ENCODE peak calls at places on chromosomes 12 and 14, in five cellular contexts. E is K562, Q is H1, U is SK-N-SH, B is HCT116. R is an unnamed sample.

GRCh38 chr14:89284368-89285058 is 132.5 kb downstream of the FOXN3 start:
- DNase-seq in E (no peak), Q (no peak), U (no peak), B (no peak), R (no peak)

GRCh38 chr12:82832091-82832490 is 145.4 kb downstream of the TMTC2 start:
- DNase-seq in E (no peak), Q (no peak), U (no peak), B (no peak), R (no peak)

GRCh38 chr12:129193263-129193871 is 340.1 kb downstream of the GLT1D1 start:
- DNase-seq in E (peak), Q (peak), U (peak), B (no peak), R (peak)

GRCh38 chr12:6871052-6871957 is 1.8 kb downstream of the SPSB2 start:
- DNase-seq in E (peak), Q (peak), U (no peak), B (peak), R (no peak)

GRCh38 chr14:54472291-54472690 is 16.5 kb downstream of the GMFB start:
- DNase-seq in E (no peak), Q (no peak), U (no peak), B (no peak), R (no peak)

GRCh38 chr14:87830443-87831096 is 162.4 kb downstream of the GALC start:
- DNase-seq in E (no peak), Q (no peak), U (no peak), B (no peak), R (no peak)

GRCh38 chr12:87953257-87953860 is 75.8 kb downstream of the C12orf50 start:
- DNase-seq in E (peak), Q (no peak), U (peak), B (peak), R (peak)

GRCh38 chr12:106120578-106121105 is 18.1 kb downstream of the NUAK1 start:
- DNase-seq in E (no peak), Q (no peak), U (no peak), B (no peak), R (no peak)

GRCh38 chr12:132186857-132187620 is 42.8 kb downstream of the NOC4L start:
- DNase-seq in E (no peak), Q (no peak), U (no peak), B (no peak), R (no peak)

GRCh38 chr12:123006977-123007376 is 26.5 kb downstream of the ARL6IP4 start:
- DNase-seq in E (no peak), Q (no peak), U (no peak), B (no peak), R (no peak)
- TF ChIP-seq JUND in E (no peak), Q (no peak), U (no peak), B (no peak), R (no peak)

DNA sequence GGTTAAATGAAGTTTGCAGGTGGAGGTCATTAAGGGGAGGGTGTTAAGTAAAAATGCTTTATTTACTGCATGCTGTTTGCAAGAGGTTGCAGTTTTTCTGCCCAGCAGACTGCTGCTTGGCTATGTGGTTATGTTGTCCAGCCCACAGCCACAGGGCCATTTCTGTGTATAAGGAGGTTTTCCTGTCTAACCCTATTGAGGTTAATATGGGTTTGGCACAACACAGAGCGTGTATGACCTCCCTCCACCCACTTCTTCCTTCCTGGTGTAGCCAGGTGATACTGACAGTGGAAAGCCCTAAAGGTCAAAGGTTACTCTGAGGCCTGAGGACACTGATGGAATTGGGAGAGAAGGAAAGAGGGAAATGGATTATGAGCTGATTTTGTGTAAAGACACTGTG is 253.7 kb upstream of the PWP1 start:
- DNase-seq in E (no peak), Q (no peak), U (no peak), B (no peak), R (no peak)
- TF ChIP-seq JUND in E (no peak), Q (no peak), U (no peak), B (no peak), R (no peak)

GRCh38 chr12:53624453-53624852 is 1.7 kb downstream of the ATF7 start:
- DNase-seq in E (no peak), Q (no peak), U (no peak), B (no peak), R (no peak)
- TF ChIP-seq JUND in E (no peak), Q (no peak), U (no peak), B (no peak), R (no peak)

DNA sequence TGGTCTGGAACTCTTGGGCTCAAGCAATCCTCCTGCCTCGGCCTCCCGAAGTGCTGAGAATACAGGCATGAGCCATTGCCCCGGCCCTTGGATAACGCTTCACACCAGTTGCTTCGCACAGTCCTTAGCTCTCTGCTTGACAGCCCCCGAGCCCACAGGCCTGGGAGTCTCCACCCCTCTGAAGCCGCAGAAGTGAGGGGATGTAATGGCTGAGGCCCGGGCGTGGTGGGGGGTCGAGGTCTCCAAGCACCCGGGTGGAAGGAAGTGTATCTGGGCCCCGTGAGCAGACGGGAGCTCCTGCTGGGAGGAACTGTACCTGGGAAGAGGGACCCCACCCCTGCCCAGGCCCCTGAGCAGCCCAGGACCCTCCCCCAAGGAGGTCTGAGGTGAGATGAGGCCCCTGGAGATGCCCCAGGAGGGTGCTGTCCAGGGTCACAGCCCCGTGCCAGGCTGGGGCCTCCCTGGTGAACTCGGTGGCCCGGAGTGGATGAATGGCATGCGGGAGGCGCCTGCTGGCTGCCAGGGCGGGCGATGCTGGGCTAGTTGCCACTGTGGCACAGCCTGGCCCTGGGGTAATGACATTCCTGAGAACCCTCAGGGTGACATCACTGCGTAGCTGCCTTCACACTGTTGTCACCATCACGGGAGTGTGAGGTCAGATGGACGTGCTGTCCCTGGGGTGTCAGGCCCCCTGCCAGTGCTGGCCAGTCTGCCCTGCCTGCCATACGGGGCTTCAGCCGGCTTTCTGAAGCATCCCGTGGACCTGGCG is 48.9 kb downstream of the KIF26A start:
- DNase-seq in E (no peak), Q (no peak), U (no peak), B (no peak), R (peak)
- TF ChIP-seq JUND in E (no peak), Q (no peak), U (no peak), B (no peak), R (no peak)

DNA sequence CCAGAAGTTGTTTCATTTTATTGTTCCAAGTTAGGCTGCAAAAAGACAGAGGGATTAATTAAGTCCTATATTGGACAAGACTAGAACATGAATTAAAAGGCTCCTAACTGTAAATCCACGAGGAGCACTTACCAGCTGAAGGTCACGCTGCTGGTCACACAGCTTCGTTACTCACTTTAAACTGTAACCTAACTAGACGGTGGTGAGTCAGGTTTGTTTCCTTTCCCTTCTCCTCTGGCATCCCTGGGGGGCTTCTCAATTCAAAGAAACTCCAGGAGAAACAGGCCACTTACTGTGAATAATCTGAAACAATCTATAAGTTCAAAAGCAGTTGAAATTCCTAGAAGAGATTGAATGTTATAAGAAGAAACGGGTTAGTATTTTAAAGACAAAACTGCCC is 331.4 kb downstream of the BCAT1 start:
- DNase-seq in E (no peak), Q (no peak), U (no peak), B (no peak), R (no peak)
- TF ChIP-seq JUND in E (no peak), Q (no peak), U (no peak), B (no peak), R (no peak)

GRCh38 chr12:546265-546919 is 86.7 kb downstream of the B4GALNT3 start:
- DNase-seq in E (no peak), Q (peak), U (no peak), B (no peak), R (no peak)
- TF ChIP-seq JUND in E (no peak), Q (no peak), U (no peak), B (no peak), R (no peak)

DNA sequence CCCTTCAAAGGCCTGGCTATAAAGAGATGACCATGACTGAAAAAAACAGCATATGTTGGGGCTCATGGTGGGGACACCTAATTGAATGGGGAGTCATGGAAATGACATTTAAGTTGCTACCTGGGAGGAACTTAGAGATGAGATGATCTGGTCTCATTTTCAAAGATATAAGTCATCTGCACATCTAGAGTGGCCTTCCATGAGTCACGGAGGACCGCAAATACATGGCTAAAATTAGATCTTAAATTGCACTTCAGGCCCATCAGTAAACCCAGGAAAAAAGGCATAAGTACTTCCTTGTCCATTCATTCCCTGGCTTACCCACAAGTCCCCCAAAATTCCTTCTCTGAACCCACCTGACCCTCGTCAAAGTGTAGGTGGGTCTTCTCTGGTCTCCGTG is 53.4 kb downstream of the SPTB start:
- DNase-seq in E (no peak), Q (no peak), U (no peak), B (no peak), R (no peak)
- TF ChIP-seq JUND in E (no peak), Q (no peak), U (no peak), B (no peak), R (no peak)